ENCODE peak calls at places on chromosomes 2 and 18, in nine cellular contexts. One of them, this sample, is unnamed.

GRCh38 chr18:32271649-32272324 is 81.9 kb downstream of the MEP1B start:
- DNase-seq in sigmoid colon: no peak
- DNase-seq in colonic mucosa: no peak
- DNase-seq in PC-3: peak; percentile 30
- DNase-seq in transverse colon: peak; percentile 21
- DNase-seq in heart left ventricle: no peak
- DNase-seq in left ventricle myocardium inferior: no peak
- DNase-seq in tibial nerve: no peak
- DNase-seq in HCT116: peak; percentile 16
- DNase-seq in this sample: peak; percentile 8

GRCh38 chr2:98737848-98738247 is 6.9 kb upstream of the MGAT4A start:
- DNase-seq in transverse colon: no peak
- DNase-seq in tibial nerve: no peak
- DNase-seq in PC-3: no peak
- DNase-seq in heart left ventricle: no peak
- DNase-seq in sigmoid colon: no peak
- DNase-seq in left ventricle myocardium inferior: no peak
- DNase-seq in HCT116: no peak
- DNase-seq in colonic mucosa: no peak
- DNase-seq in this sample: no peak

GRCh38 chr18:63181706-63182105 is 137.9 kb downstream of the BCL2 start:
- DNase-seq in tibial nerve: no peak
- DNase-seq in heart left ventricle: no peak
- DNase-seq in sigmoid colon: no peak
- DNase-seq in PC-3: no peak
- DNase-seq in left ventricle myocardium inferior: no peak
- DNase-seq in transverse colon: no peak
- DNase-seq in colonic mucosa: no peak
- DNase-seq in HCT116: no peak
- DNase-seq in this sample: no peak

GRCh38 chr2:19746611-19747309 is 155.0 kb downstream of the TTC32 start:
- DNase-seq in colonic mucosa: no peak
- DNase-seq in HCT116: no peak
- DNase-seq in tibial nerve: no peak
- DNase-seq in sigmoid colon: no peak
- DNase-seq in left ventricle myocardium inferior: no peak
- DNase-seq in PC-3: peak; percentile 35
- DNase-seq in transverse colon: no peak
- DNase-seq in heart left ventricle: no peak
- DNase-seq in this sample: no peak

GRCh38 chr2:121253674-121254240 is 31.2 kb downstream of the TFCP2L1 start:
- DNase-seq in transverse colon: no peak
- DNase-seq in colonic mucosa: no peak
- DNase-seq in left ventricle myocardium inferior: no peak
- DNase-seq in tibial nerve: no peak
- DNase-seq in heart left ventricle: no peak
- DNase-seq in sigmoid colon: peak; percentile 46
- DNase-seq in PC-3: no peak
- DNase-seq in HCT116: no peak
- DNase-seq in this sample: no peak

GRCh38 chr18:22267697-22268096 is 98.3 kb downstream of the GATA6 start:
- DNase-seq in PC-3: no peak
- DNase-seq in heart left ventricle: peak; percentile 93
- DNase-seq in sigmoid colon: no peak
- DNase-seq in left ventricle myocardium inferior: peak; percentile 82
- DNase-seq in tibial nerve: no peak
- DNase-seq in colonic mucosa: no peak
- DNase-seq in HCT116: no peak
- DNase-seq in transverse colon: no peak
- DNase-seq in this sample: no peak

GRCh38 chr2:215811409-215812355 is 201.7 kb downstream of the MREG start:
- DNase-seq in left ventricle myocardium inferior: no peak
- DNase-seq in sigmoid colon: no peak
- DNase-seq in tibial nerve: no peak
- DNase-seq in transverse colon: no peak
- DNase-seq in HCT116: no peak
- DNase-seq in PC-3: no peak
- DNase-seq in heart left ventricle: no peak
- DNase-seq in colonic mucosa: no peak
- DNase-seq in this sample: peak; percentile 15

GRCh38 chr2:219460424-219460926 is 25.8 kb downstream of the SPEG start:
- DNase-seq in transverse colon: peak; percentile 57
- DNase-seq in left ventricle myocardium inferior: peak; percentile 77
- DNase-seq in heart left ventricle: peak; percentile 89
- DNase-seq in PC-3: no peak
- DNase-seq in sigmoid colon: peak; percentile 97
- DNase-seq in colonic mucosa: no peak
- DNase-seq in HCT116: no peak
- DNase-seq in tibial nerve: no peak
- DNase-seq in this sample: peak; percentile 85

GRCh38 chr18:48387300-48387699 is 21.9 kb downstream of the ZBTB7C start:
- DNase-seq in left ventricle myocardium inferior: no peak
- DNase-seq in sigmoid colon: no peak
- DNase-seq in PC-3: no peak
- DNase-seq in HCT116: no peak
- DNase-seq in colonic mucosa: no peak
- DNase-seq in transverse colon: no peak
- DNase-seq in tibial nerve: no peak
- DNase-seq in heart left ventricle: no peak
- DNase-seq in this sample: no peak

GRCh38 chr2:159797468-159798375 is at the start of gene CD302:
- DNase-seq in colonic mucosa: peak; percentile 76
- DNase-seq in transverse colon: peak; percentile 65
- DNase-seq in left ventricle myocardium inferior: peak; percentile 86
- DNase-seq in HCT116: no peak
- DNase-seq in tibial nerve: peak; percentile 56
- DNase-seq in heart left ventricle: peak; percentile 86
- DNase-seq in sigmoid colon: peak; percentile 84
- DNase-seq in PC-3: peak; percentile 44
- DNase-seq in this sample: peak; percentile 78

GRCh38 chr2:86598966-86599365 is 24.7 kb downstream of the RNF103 start:
- DNase-seq in colonic mucosa: no peak
- DNase-seq in sigmoid colon: no peak
- DNase-seq in HCT116: no peak
- DNase-seq in tibial nerve: no peak
- DNase-seq in PC-3: peak; percentile 19
- DNase-seq in heart left ventricle: no peak
- DNase-seq in transverse colon: no peak
- DNase-seq in left ventricle myocardium inferior: no peak
- DNase-seq in this sample: no peak

GRCh38 chr2:3527886-3528785 is 8.8 kb upstream of the ADI1 start:
- DNase-seq in heart left ventricle: no peak
- DNase-seq in transverse colon: no peak
- DNase-seq in PC-3: no peak
- DNase-seq in tibial nerve: no peak
- DNase-seq in colonic mucosa: no peak
- DNase-seq in HCT116: no peak
- DNase-seq in sigmoid colon: no peak
- DNase-seq in left ventricle myocardium inferior: no peak
- DNase-seq in this sample: no peak

GRCh38 chr18:75408554-75409506 is 18.7 kb downstream of the SMIM21 start:
- DNase-seq in heart left ventricle: no peak
- DNase-seq in sigmoid colon: no peak
- DNase-seq in left ventricle myocardium inferior: no peak
- DNase-seq in HCT116: peak; percentile 98
- DNase-seq in PC-3: peak; percentile 99
- DNase-seq in tibial nerve: no peak
- DNase-seq in colonic mucosa: no peak
- DNase-seq in transverse colon: no peak
- DNase-seq in this sample: no peak

GRCh38 chr2:173511942-173512341 is 157.3 kb downstream of the CDCA7 start:
- DNase-seq in left ventricle myocardium inferior: no peak
- DNase-seq in colonic mucosa: no peak
- DNase-seq in transverse colon: no peak
- DNase-seq in sigmoid colon: no peak
- DNase-seq in PC-3: peak; percentile 26
- DNase-seq in heart left ventricle: no peak
- DNase-seq in tibial nerve: no peak
- DNase-seq in HCT116: no peak
- DNase-seq in this sample: no peak

GRCh38 chr2:221334466-221334865 is 237.6 kb downstream of the EPHA4 start:
- DNase-seq in colonic mucosa: no peak
- DNase-seq in PC-3: no peak
- DNase-seq in tibial nerve: no peak
- DNase-seq in transverse colon: no peak
- DNase-seq in heart left ventricle: no peak
- DNase-seq in left ventricle myocardium inferior: no peak
- DNase-seq in sigmoid colon: no peak
- DNase-seq in HCT116: no peak
- DNase-seq in this sample: no peak

GRCh38 chr18:51757525-51757924 is 560.0 kb upstream of the MEX3C start:
- DNase-seq in sigmoid colon: no peak
- DNase-seq in tibial nerve: no peak
- DNase-seq in HCT116: no peak
- DNase-seq in left ventricle myocardium inferior: no peak
- DNase-seq in PC-3: no peak
- DNase-seq in transverse colon: no peak
- DNase-seq in colonic mucosa: no peak
- DNase-seq in heart left ventricle: no peak
- DNase-seq in this sample: no peak

GRCh38 chr2:2270808-2271415 is 60.2 kb downstream of the MYT1L start:
- DNase-seq in HCT116: no peak
- DNase-seq in PC-3: no peak
- DNase-seq in transverse colon: no peak
- DNase-seq in left ventricle myocardium inferior: no peak
- DNase-seq in sigmoid colon: no peak
- DNase-seq in colonic mucosa: no peak
- DNase-seq in heart left ventricle: no peak
- DNase-seq in tibial nerve: no peak
- DNase-seq in this sample: no peak
- H3K9me3 ChIP-seq in HCT116: no peaks in the 10 kb centered on the region
- H3K9me3 ChIP-seq in PC-3: no peaks in the 10 kb centered on the region
- H3K9me3 ChIP-seq in transverse colon: no peaks in the 10 kb centered on the region
- H3K9me3 ChIP-seq in left ventricle myocardium inferior: no peaks in the 10 kb centered on the region
- H3K9me3 ChIP-seq in sigmoid colon: no peaks in the 10 kb centered on the region
- H3K9me3 ChIP-seq in colonic mucosa: no peaks in the 10 kb centered on the region
- H3K9me3 ChIP-seq in heart left ventricle: no peaks in the 10 kb centered on the region
- H3K9me3 ChIP-seq in tibial nerve: no peaks in the 10 kb centered on the region
- H3K9me3 ChIP-seq in this sample: no peaks in the 10 kb centered on the region

DNA sequence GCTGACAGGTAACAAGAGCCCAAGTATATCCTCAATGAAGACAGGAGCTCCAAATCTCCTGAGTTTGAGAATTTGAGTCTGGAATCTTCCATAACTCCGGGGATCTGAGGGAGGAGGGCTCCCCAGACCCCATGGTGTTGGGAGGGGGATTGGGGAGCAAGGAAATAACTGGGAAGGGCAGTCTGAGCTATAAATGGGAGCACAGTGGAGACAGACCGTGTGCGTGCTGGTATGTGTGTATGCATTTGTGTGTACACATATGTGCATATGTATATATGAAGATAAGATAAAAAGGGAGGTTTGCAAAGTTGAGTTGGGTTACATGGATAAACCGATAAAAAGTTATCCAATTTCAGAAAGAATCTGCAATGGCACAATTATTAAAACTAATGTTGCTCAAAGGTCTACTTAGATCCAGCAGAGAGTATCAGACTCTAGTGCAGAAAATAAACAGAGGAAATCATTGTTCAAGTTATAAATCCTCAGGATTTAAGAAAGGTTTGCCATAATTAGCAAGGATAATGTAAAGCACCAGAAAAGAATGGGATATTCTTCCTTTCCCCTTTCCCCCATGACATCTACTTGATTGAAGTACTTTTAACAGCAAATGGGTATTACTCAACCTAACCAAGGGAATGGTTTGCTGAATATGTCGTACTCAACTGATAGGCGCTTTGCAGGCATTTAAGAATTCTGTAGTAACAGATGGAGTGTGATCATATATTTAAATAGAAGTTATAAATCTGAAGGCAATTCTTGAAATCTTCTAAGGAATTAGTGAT is 2.5 kb downstream of the APCDD1 start:
- DNase-seq in HCT116: no peak
- DNase-seq in PC-3: no peak
- DNase-seq in sigmoid colon: no peak
- DNase-seq in transverse colon: no peak
- DNase-seq in left ventricle myocardium inferior: no peak
- DNase-seq in heart left ventricle: no peak
- DNase-seq in tibial nerve: no peak
- DNase-seq in colonic mucosa: no peak
- DNase-seq in this sample: no peak
- H3K4me3 ChIP-seq in HCT116: no peak overlapping the region
- H3K4me3 ChIP-seq in PC-3: no peak overlapping the region
- H3K4me3 ChIP-seq in sigmoid colon: no peak overlapping the region
- H3K4me3 ChIP-seq in transverse colon: no peak overlapping the region
- H3K4me3 ChIP-seq in left ventricle myocardium inferior: peak overlapping the region; percentile 76
- H3K4me3 ChIP-seq in heart left ventricle: peak overlapping the region; percentile 66
- H3K4me3 ChIP-seq in tibial nerve: peak overlapping the region; percentile 68
- H3K4me3 ChIP-seq in colonic mucosa: no peak overlapping the region
- H3K4me3 ChIP-seq in this sample: no peak overlapping the region

DNA sequence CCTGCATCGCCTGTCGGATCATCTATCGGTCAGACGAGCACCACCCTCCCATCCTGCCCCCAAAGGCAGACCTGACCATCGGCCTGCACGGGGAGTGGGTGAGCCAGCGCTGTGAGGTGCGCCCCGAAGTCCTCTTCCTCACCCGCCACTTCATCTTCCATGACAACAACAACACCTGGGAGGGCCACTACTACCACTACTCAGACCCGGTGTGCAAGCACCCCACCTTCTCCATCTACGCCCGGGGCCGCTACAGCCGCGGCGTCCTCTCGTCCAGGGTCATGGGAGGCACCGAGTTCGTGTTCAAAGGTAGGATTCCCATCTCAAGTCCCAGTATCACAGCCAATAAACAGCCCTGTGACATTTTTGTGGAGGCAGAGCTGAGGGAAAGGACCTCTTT is 31.0 kb downstream of the APCDD1 start:
- DNase-seq in sigmoid colon: no peak
- DNase-seq in transverse colon: no peak
- DNase-seq in tibial nerve: no peak
- DNase-seq in PC-3: no peak
- DNase-seq in colonic mucosa: no peak
- DNase-seq in HCT116: no peak
- DNase-seq in heart left ventricle: no peak
- DNase-seq in left ventricle myocardium inferior: no peak
- DNase-seq in this sample: no peak
- H3K4me1 ChIP-seq in sigmoid colon: peaks cover 16% of the 10 kb centered on the region
- H3K4me1 ChIP-seq in transverse colon: no peaks in the 10 kb centered on the region
- H3K4me1 ChIP-seq in tibial nerve: peaks cover 24% of the 10 kb centered on the region
- H3K4me1 ChIP-seq in PC-3: no peaks in the 10 kb centered on the region
- H3K4me1 ChIP-seq in colonic mucosa: no peaks in the 10 kb centered on the region
- H3K4me1 ChIP-seq in HCT116: no peaks in the 10 kb centered on the region
- H3K4me1 ChIP-seq in heart left ventricle: no peaks in the 10 kb centered on the region
- H3K4me1 ChIP-seq in left ventricle myocardium inferior: peaks cover 11% of the 10 kb centered on the region
- H3K4me1 ChIP-seq in this sample: no peaks in the 10 kb centered on the region

DNA sequence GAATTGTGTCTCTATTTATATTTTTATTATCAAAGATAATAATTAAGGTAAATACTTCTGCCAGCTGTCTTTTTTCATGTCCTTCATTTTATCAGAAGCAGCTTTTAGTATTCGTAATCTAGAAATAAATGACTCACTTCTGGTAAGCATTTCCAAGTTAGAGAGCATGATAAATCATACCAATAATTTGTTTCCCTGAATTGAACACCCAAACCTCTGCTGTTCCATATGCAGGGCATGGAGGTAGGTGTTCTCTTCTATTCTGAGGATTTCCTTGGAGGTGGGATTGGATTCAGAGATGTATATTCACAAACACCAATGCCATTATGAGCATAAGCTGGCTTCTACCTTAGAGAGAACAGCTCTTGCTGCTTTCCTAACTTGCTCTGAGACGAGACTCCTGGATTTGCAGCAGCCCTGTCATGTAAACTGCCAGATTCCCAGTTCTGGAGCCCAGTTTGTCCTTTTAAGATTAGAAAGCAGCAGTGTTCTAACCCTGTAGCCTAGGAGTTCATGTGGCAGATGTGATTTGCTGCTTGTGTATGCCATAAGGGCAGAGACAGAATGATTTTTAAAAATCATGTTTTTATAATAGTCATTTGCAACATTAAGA is 47.5 kb downstream of the SKA1 start:
- DNase-seq in transverse colon: no peak
- DNase-seq in PC-3: no peak
- DNase-seq in heart left ventricle: no peak
- DNase-seq in colonic mucosa: no peak
- DNase-seq in HCT116: no peak
- DNase-seq in left ventricle myocardium inferior: no peak
- DNase-seq in tibial nerve: no peak
- DNase-seq in sigmoid colon: no peak
- DNase-seq in this sample: no peak
- H3K9me3 ChIP-seq in transverse colon: peaks cover 5% of the 10 kb centered on the region
- H3K9me3 ChIP-seq in PC-3: no peaks in the 10 kb centered on the region
- H3K9me3 ChIP-seq in heart left ventricle: no peaks in the 10 kb centered on the region
- H3K9me3 ChIP-seq in colonic mucosa: no peaks in the 10 kb centered on the region
- H3K9me3 ChIP-seq in HCT116: no peaks in the 10 kb centered on the region
- H3K9me3 ChIP-seq in left ventricle myocardium inferior: peaks cover 38% of the 10 kb centered on the region
- H3K9me3 ChIP-seq in tibial nerve: no peaks in the 10 kb centered on the region
- H3K9me3 ChIP-seq in sigmoid colon: no peaks in the 10 kb centered on the region
- H3K9me3 ChIP-seq in this sample: no peaks in the 10 kb centered on the region

This sample was measured in thyroid gland.